ENCODE peak calls at places on chromosome 11, in four cellular contexts. A, H, S and C are unnamed samples.

GRCh38 chr11:63862923-63863322 is 24.0 kb downstream of the MARK2 start:
- DNase-seq in A (no peak), H (no peak), S (no peak), C (no peak)

GRCh38 chr11:42462558-42463310 is 849.1 kb upstream of the API5 start:
- DNase-seq in A (no peak), H (no peak), S (no peak), C (peak)

GRCh38 chr11:74179234-74180126 is 8.4 kb downstream of the PPME1 start:
- DNase-seq in A (peak), H (no peak), S (no peak), C (peak)

GRCh38 chr11:46006418-46007070 is 84.1 kb downstream of the LARGE2 start:
- DNase-seq in A (peak), H (peak), S (no peak), C (peak)

GRCh38 chr11:92685049-92685448 is 284.4 kb upstream of the MTNR1B start:
- DNase-seq in A (no peak), H (no peak), S (no peak), C (no peak)

GRCh38 chr11:121946514-121946913 is 169.5 kb downstream of the BLID start:
- DNase-seq in A (no peak), H (no peak), S (no peak), C (no peak)

GRCh38 chr11:61482513-61482912 is 26.0 kb upstream of the LRRC10B start:
- DNase-seq in A (no peak), H (no peak), S (peak), C (no peak)

GRCh38 chr11:64230209-64230984 is at the start of gene DNAJC4:
- DNase-seq in A (peak), H (peak), S (peak), C (peak)

GRCh38 chr11:134527382-134528243 is 115.6 kb upstream of the B3GAT1 start:
- DNase-seq in A (no peak), H (no peak), S (peak), C (no peak)

GRCh38 chr11:129191649-129192048 is 476 bp downstream of the ARHGAP32 start:
- DNase-seq in A (no peak), H (no peak), S (no peak), C (no peak)

GRCh38 chr11:85647078-85647477 is 689 bp upstream of the TMEM126A start:
- DNase-seq in A (no peak), H (no peak), S (no peak), C (no peak)

GRCh38 chr11:67287355-67288197 is 1.5 kb upstream of the ANKRD13D start:
- DNase-seq in A (no peak), H (no peak), S (no peak), C (no peak)

GRCh38 chr11:57116654-57117053 is 65.1 kb upstream of the LRRC55 start:
- DNase-seq in A (peak), H (no peak), S (peak), C (peak)

GRCh38 chr11:103907136-103907535 is 129.3 kb upstream of the DDI1 start:
- DNase-seq in A (no peak), H (no peak), S (no peak), C (no peak)

GRCh38 chr11:35763301-35763700 is 100.7 kb downstream of the TRIM44 start:
- DNase-seq in A (no peak), H (no peak), S (no peak), C (no peak)

GRCh38 chr11:130179396-130180306 is 20.1 kb downstream of the ST14 start:
- DNase-seq in A (no peak), H (no peak), S (no peak), C (no peak)

GRCh38 chr11:1500466-1501420 is 14.2 kb upstream of the MOB2 start:
- DNase-seq in A (no peak), H (no peak), S (no peak), C (no peak)

GRCh38 chr11:412641-413119 is 2.1 kb downstream of the SIGIRR start:
- DNase-seq in A (no peak), H (no peak), S (no peak), C (no peak)

GRCh38 chr11:413120-414081 is 1.4 kb downstream of the SIGIRR start:
- DNase-seq in A (no peak), H (no peak), S (no peak), C (no peak)

GRCh38 chr11:416051-416756 is 1.4 kb upstream of the SIGIRR start:
- DNase-seq in A (no peak), H (no peak), S (no peak), C (no peak)

GRCh38 chr11:415640-416041 is 842 bp upstream of the SIGIRR start:
- DNase-seq in A (no peak), H (no peak), S (no peak), C (no peak)

DNA sequence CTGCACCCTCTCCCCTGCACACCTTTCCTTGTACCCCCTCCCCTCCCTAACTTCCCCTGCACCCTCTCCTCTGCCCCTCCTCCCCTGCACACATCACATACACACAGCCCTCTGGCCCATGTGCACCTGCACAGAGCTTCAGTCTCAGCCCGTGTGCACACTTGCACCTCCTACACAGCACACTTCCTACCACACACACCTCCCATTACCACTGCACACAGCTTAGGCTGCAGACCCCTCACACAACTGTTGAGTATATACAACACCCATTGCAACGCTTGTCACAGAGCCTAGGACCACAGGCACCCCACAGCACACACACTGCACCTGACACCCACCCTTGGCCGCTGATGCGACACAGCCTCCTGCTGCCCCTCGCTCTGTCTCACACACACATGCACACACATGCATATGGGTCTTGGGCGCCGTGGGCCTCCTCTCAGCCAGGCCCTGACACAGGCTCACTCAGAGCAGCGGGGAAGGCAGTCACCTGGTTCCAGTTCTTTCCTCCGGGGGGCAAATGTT is 404 bp downstream of the SIGIRR start:
- DNase-seq in A (no peak), H (no peak), S (no peak), C (no peak)
- H2AFZ ChIP-seq in A (peak), H (no peak), S (no peak), C (no peak)

GRCh38 chr11:119668685-119669084 is 60.3 kb downstream of the NECTIN1 start:
- DNase-seq in A (no peak), H (no peak), S (no peak), C (no peak)

GRCh38 chr11:119664701-119665420 is 64.1 kb downstream of the NECTIN1 start:
- DNase-seq in A (no peak), H (no peak), S (no peak), C (no peak)

GRCh38 chr11:119664063-119664572 is 64.9 kb downstream of the NECTIN1 start:
- DNase-seq in A (peak), H (no peak), S (no peak), C (no peak)

GRCh38 chr11:119666061-119666460 is 62.9 kb downstream of the NECTIN1 start:
- DNase-seq in A (no peak), H (no peak), S (no peak), C (no peak)

DNA sequence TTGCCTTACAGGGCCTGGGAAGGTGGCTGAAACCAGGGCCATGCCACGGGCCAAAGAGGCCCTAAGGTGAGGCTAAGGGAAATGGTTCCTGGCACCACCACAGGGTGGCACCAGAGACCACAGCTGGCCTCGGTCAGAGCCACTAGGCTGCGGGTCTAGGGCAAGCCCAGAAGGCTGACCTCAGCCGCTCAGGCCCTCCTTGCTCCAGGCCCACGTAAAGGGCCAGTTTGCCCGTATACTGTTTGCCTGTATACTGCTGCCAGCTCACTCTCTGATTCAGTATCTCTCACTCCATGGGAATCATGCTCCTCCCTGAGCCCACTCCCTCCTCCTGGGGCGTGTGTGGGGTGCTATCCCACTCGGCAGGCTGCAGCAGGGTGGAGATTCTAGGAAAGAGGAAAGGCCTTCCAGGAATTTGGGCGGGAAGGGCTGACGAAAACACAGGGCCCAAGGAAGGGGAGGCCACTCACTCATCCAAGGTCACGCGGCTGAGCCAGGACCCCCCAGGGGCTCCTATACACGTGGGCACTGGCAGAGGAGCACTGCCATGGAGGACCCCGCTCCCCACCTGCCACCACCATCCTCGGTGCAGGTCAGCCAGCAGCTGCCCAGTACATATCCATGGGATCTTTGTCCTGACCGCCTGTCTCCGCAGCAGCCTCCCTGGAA is 62.4 kb downstream of the NECTIN1 start:
- DNase-seq in A (peak), H (no peak), S (peak), C (peak)
- H2AFZ ChIP-seq in A (peak), H (no peak), S (no peak), C (no peak)

GRCh38 chr11:118417801-118418200 is 16.4 kb downstream of the ATP5MG start:
- DNase-seq in A (no peak), H (no peak), S (no peak), C (no peak)
- H2AFZ ChIP-seq in A (no peak), H (no peak), S (no peak), C (no peak)

DNA sequence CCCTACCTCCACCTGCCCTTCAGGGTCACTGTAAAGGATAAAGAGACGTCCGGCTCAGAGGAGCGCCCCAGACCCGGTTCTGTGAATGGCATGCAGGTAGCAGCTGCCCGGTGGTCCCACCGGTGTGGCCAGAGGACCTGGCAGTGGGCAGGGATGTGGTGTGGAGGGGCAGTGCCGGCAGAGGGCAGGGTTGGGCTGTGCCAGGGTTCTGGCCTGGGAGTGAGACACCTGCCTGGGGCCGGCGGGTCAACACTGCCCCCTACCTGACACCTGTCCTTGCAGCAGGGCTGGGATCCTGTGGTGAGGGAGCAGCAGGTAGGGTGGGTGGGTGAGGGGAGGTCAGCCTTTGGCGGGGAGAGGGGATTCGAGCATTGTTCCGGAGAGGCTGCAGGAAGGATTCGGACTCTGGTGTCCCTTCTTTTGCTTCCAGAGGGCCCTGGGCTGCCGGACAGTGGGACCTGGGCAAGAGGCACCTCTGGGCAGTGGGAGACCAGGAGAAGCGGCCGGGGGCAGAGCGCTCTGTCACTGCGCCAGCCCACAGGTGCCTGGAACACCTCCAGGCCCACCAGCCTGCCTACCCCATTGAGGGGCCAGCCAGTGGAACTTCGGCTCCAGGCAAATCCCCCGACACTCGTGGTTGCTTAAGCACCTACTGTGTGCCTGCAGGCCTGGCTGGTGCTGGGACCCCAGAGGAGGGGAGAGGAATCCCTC is 1.6 kb upstream of the PHLDA2 start:
- DNase-seq in A (peak), H (peak), S (peak), C (no peak)
- H2AFZ ChIP-seq in A (peak), H (peak), S (no peak), C (peak)